ENCODE peak calls at places on chromosomes 4 and X, in eight cellular contexts. F, H, Q, X, C, B, D and R are unnamed samples.

GRCh38 chrX:45749375-45749774 is 548.7 kb upstream of the DIPK2B start:
- DNase-seq in F (no peak), H (no peak), Q (no peak), X (no peak), C (no peak), B (no peak), D (no peak), R (no peak)

GRCh38 chr4:38563703-38564490 is 100.1 kb upstream of the KLF3 start:
- DNase-seq in F (peak; percentile 13), H (no peak), Q (no peak), X (no peak), C (no peak), B (no peak), D (no peak), R (no peak)

GRCh38 chrX:97189668-97190067 is 306.0 kb downstream of the RPA4 start:
- DNase-seq in F (no peak), H (no peak), Q (no peak), X (no peak), C (no peak), B (no peak), D (no peak), R (no peak)

GRCh38 chrX:70970482-70970999 is 39.6 kb upstream of the SLC7A3 start:
- DNase-seq in F (peak; percentile 6), H (no peak), Q (no peak), X (peak; percentile 36), C (no peak), B (peak; percentile 13), D (no peak), R (no peak)

GRCh38 chrX:63453571-63453970 is 102.4 kb upstream of the SPIN4 start:
- DNase-seq in F (no peak), H (no peak), Q (no peak), X (no peak), C (no peak), B (no peak), D (no peak), R (no peak)

GRCh38 chr4:26131711-26132110 is 189.1 kb upstream of the RBPJ start:
- DNase-seq in F (no peak), H (no peak), Q (no peak), X (no peak), C (no peak), B (no peak), D (no peak), R (no peak)

GRCh38 chrX:51336584-51336983 is 4.0 kb downstream of the NUDT10 start:
- DNase-seq in F (peak; percentile 27), H (peak; percentile 2), Q (no peak), X (peak; percentile 52), C (peak; percentile 13), B (peak; percentile 22), D (no peak), R (no peak)

GRCh38 chr4:1205641-1206298 is 33.4 kb upstream of the SPON2 start:
- DNase-seq in F (no peak), H (peak; percentile 5), Q (peak; percentile 26), X (no peak), C (no peak), B (no peak), D (no peak), R (peak; percentile 86)

GRCh38 chr4:74555843-74556242 is 110.9 kb downstream of the AREG start:
- DNase-seq in F (no peak), H (no peak), Q (no peak), X (no peak), C (no peak), B (no peak), D (no peak), R (no peak)

GRCh38 chr4:10495651-10496050 is 38.4 kb upstream of the ZNF518B start:
- DNase-seq in F (no peak), H (no peak), Q (no peak), X (no peak), C (no peak), B (no peak), D (no peak), R (no peak)

GRCh38 chr4:165204462-165204830 is 2.9 kb upstream of the KLHL2 start:
- DNase-seq in F (peak; percentile 42), H (no peak), Q (no peak), X (no peak), C (no peak), B (no peak), D (no peak), R (no peak)

GRCh38 chr4:79198886-79199591 is 126.8 kb downstream of the NAA11 start:
- DNase-seq in F (peak; percentile 3), H (no peak), Q (no peak), X (no peak), C (no peak), B (no peak), D (no peak), R (no peak)

GRCh38 chr4:151302432-151302831 is 23.0 kb downstream of the SH3D19 start:
- DNase-seq in F (peak; percentile 94), H (no peak), Q (no peak), X (peak; percentile 16), C (no peak), B (no peak), D (no peak), R (no peak)

GRCh38 chr4:41751325-41752061 is 3.0 kb upstream of the PHOX2B start:
- DNase-seq in F (no peak), H (peak; percentile 54), Q (no peak), X (no peak), C (no peak), B (no peak), D (no peak), R (no peak)
- TF ChIP-seq CTCF in F (no peak), H (peak; percentile 36), Q (no peak), X (peak; percentile 20), C (no peak), B (peak; percentile 13), D (peak; percentile 23), R (peak; percentile 26)

GRCh38 chr4:47736555-47736954 is 101.3 kb downstream of the CORIN start:
- DNase-seq in F (no peak), H (no peak), Q (no peak), X (no peak), C (no peak), B (no peak), D (no peak), R (no peak)

GRCh38 chr4:47733506-47733905 is 104.4 kb downstream of the CORIN start:
- DNase-seq in F (no peak), H (no peak), Q (no peak), X (no peak), C (no peak), B (no peak), D (no peak), R (no peak)

GRCh38 chr4:47729086-47729763 is 108.6 kb downstream of the CORIN start:
- DNase-seq in F (no peak), H (no peak), Q (no peak), X (no peak), C (no peak), B (no peak), D (no peak), R (no peak)

DNA sequence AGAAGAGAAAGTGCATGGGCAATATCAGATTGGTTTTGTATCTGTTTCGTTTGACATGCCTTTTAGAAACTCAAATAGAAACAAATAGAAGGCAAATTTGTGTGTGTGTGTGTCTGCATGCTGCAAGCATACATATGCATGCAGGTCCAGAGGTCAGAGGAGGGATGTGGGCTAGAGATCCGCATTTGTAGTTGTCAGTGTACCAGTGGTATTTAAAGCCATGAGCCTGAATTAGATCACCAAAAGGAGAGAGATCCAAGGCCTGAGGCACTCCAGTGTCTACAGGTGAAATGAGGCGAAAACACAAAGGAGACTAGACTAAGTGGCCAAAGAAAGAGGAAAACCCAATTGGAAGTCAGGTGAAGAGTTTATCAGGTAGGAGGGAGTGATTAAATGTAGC is 106.7 kb downstream of the CORIN start:
- DNase-seq in F (no peak), H (no peak), Q (no peak), X (no peak), C (no peak), B (no peak), D (no peak), R (no peak)
- TF ChIP-seq CTCF in F (no peak), H (no peak), Q (no peak), X (no peak), C (no peak), B (no peak), D (no peak), R (no peak)

GRCh38 chr4:122796801-122797404 is 29.7 kb upstream of the FGF2 start:
- DNase-seq in F (no peak), H (no peak), Q (no peak), X (no peak), C (no peak), B (no peak), D (no peak), R (no peak)

GRCh38 chr4:122798917-122799316 is 27.7 kb upstream of the FGF2 start:
- DNase-seq in F (no peak), H (no peak), Q (no peak), X (no peak), C (no peak), B (no peak), D (no peak), R (no peak)

GRCh38 chr4:122793811-122794210 is 32.8 kb upstream of the FGF2 start:
- DNase-seq in F (no peak), H (no peak), Q (no peak), X (no peak), C (no peak), B (no peak), D (no peak), R (no peak)

GRCh38 chr4:122797405-122798094 is 29.1 kb upstream of the FGF2 start:
- DNase-seq in F (no peak), H (no peak), Q (no peak), X (no peak), C (no peak), B (no peak), D (no peak), R (no peak)

GRCh38 chr4:122798101-122798500 is 28.5 kb upstream of the FGF2 start:
- DNase-seq in F (peak; percentile 89), H (no peak), Q (peak; percentile 30), X (peak; percentile 92), C (no peak), B (peak; percentile 24), D (peak; percentile 45), R (no peak)
- TF ChIP-seq CTCF in F (no peak), H (no peak), Q (no peak), X (no peak), C (no peak), B (no peak), D (no peak), R (peak; percentile 51)

GRCh38 chr4:154959756-154960155 is 178.7 kb downstream of the RBM46 start:
- DNase-seq in F (no peak), H (no peak), Q (no peak), X (no peak), C (no peak), B (no peak), D (no peak), R (no peak)
- TF ChIP-seq CTCF in F (no peak), H (no peak), Q (no peak), X (no peak), C (no peak), B (no peak), D (no peak), R (no peak)

DNA sequence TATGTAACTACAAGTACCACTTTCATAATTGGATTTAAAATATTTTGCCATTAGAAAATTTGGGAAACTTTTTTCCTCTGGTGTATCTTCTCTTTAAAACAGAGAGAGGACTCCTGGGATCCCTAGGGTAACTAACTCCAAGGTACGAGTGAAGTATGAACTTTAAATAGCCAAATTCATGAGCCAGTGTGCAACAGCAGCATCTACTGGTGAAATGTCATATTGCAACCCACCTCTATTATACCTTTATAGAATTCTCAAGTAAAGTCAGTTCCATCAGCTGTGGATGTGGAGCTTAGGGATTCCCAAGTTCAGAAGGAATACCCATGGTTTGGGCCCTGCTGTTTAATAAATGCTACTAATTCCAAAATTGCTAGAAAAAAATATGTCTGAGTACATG is 282.7 kb upstream of the TAPT1 start:
- DNase-seq in F (no peak), H (no peak), Q (no peak), X (no peak), C (no peak), B (no peak), D (no peak), R (no peak)
- TF ChIP-seq CTCF in F (peak; percentile 37), H (peak; percentile 81), Q (no peak), X (peak; percentile 23), C (no peak), B (no peak), D (no peak), R (peak; percentile 57)